ENCODE peak calls at places on chromosomes 1 and 21, in six cellular contexts. One of them, this sample, is unnamed.

GRCh38 chr1:24695202-24695974 is 49.9 kb upstream of the CLIC4 start:
- DNase-seq in K562: peak
- DNase-seq in H1: no peak
- DNase-seq in prostate gland: no peak
- DNase-seq in stomach: no peak
- DNase-seq in adrenal gland: peak
- DNase-seq in this sample: no peak

GRCh38 chr21:27532081-27532480 is 565.2 kb upstream of the ADAMTS5 start:
- DNase-seq in K562: no peak
- DNase-seq in H1: no peak
- DNase-seq in prostate gland: no peak
- DNase-seq in stomach: no peak
- DNase-seq in adrenal gland: no peak
- DNase-seq in this sample: peak

GRCh38 chr1:161082996-161083742 is 6.2 kb downstream of the NECTIN4 start:
- DNase-seq in K562: peak
- DNase-seq in H1: no peak
- DNase-seq in prostate gland: peak
- DNase-seq in stomach: peak
- DNase-seq in adrenal gland: peak
- DNase-seq in this sample: peak

GRCh38 chr1:167648978-167649752 is 19.1 kb downstream of the RCSD1 start:
- DNase-seq in K562: no peak
- DNase-seq in H1: no peak
- DNase-seq in prostate gland: no peak
- DNase-seq in stomach: no peak
- DNase-seq in adrenal gland: no peak
- DNase-seq in this sample: no peak

GRCh38 chr1:111789666-111790316 is 34.1 kb downstream of the DDX20 start:
- DNase-seq in K562: no peak
- DNase-seq in H1: no peak
- DNase-seq in prostate gland: no peak
- DNase-seq in stomach: no peak
- DNase-seq in adrenal gland: no peak
- DNase-seq in this sample: no peak

GRCh38 chr1:211331011-211331709 is 4.5 kb downstream of the TRAF5 start:
- DNase-seq in K562: no peak
- DNase-seq in H1: no peak
- DNase-seq in prostate gland: no peak
- DNase-seq in stomach: no peak
- DNase-seq in adrenal gland: no peak
- DNase-seq in this sample: no peak

GRCh38 chr1:72635719-72636118 is 353.4 kb upstream of the NEGR1 start:
- DNase-seq in K562: no peak
- DNase-seq in H1: no peak
- DNase-seq in prostate gland: no peak
- DNase-seq in stomach: no peak
- DNase-seq in adrenal gland: no peak
- DNase-seq in this sample: no peak

GRCh38 chr1:40736085-40736531 is 44.6 kb downstream of the NFYC start:
- DNase-seq in K562: no peak
- DNase-seq in H1: no peak
- DNase-seq in prostate gland: no peak
- DNase-seq in stomach: no peak
- DNase-seq in adrenal gland: no peak
- DNase-seq in this sample: no peak

GRCh38 chr1:194300340-194300739 is 1113.9 kb upstream of the B3GALT2 start:
- DNase-seq in K562: no peak
- DNase-seq in H1: no peak
- DNase-seq in prostate gland: no peak
- DNase-seq in stomach: no peak
- DNase-seq in adrenal gland: no peak
- DNase-seq in this sample: no peak

GRCh38 chr1:183942933-183943693 is 94.4 kb downstream of the COLGALT2 start:
- DNase-seq in K562: peak
- DNase-seq in H1: no peak
- DNase-seq in prostate gland: no peak
- DNase-seq in stomach: no peak
- DNase-seq in adrenal gland: no peak
- DNase-seq in this sample: no peak

GRCh38 chr1:173596097-173596825 is 6.6 kb downstream of the SLC9C2 start:
- DNase-seq in K562: no peak
- DNase-seq in H1: no peak
- DNase-seq in prostate gland: no peak
- DNase-seq in stomach: no peak
- DNase-seq in adrenal gland: no peak
- DNase-seq in this sample: no peak

DNA sequence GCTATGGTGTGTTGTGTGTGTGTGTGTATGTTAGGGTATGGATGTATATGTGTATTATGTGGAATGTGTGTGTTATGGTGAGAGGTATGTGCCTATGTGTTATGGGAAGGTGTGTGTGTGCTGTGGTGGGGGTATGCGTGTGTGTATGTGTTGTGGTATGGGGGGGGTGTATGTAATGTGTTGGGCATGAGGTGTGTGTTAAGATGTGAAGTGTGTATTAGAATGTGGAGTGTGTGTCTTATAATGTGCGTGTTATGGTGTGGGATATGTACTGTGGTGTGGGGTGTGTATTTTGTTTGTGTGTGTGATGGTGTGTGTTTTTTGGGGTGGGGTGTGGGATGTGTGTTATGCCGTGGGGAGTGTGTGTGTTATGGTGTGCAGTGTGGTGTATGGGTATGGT is 242.5 kb downstream of the RHOU start:
- DNase-seq in K562: no peak
- DNase-seq in H1: no peak
- DNase-seq in prostate gland: no peak
- DNase-seq in stomach: no peak
- DNase-seq in adrenal gland: no peak
- DNase-seq in this sample: no peak
- H3K27ac ChIP-seq in K562: no peak
- H3K27ac ChIP-seq in H1: no peak
- H3K27ac ChIP-seq in prostate gland: no peak
- H3K27ac ChIP-seq in stomach: no peak
- H3K27ac ChIP-seq in adrenal gland: no peak
- H3K27ac ChIP-seq in this sample: no peak

GRCh38 chr1:11979818-11980675 is at the start of gene MFN2:
- DNase-seq in K562: peak
- DNase-seq in H1: peak
- DNase-seq in prostate gland: peak
- DNase-seq in stomach: peak
- DNase-seq in adrenal gland: peak
- DNase-seq in this sample: peak
- TF ChIP-seq POLR2A in K562: peak
- TF ChIP-seq POLR2A in H1: peak
- TF ChIP-seq POLR2A in prostate gland: peak
- TF ChIP-seq POLR2A in stomach: no peak
- TF ChIP-seq POLR2A in adrenal gland: peak
- TF ChIP-seq POLR2A in this sample: peak

GRCh38 chr1:117663156-117663902 is 57.5 kb downstream of the TENT5C start:
- DNase-seq in K562: no peak
- DNase-seq in H1: no peak
- DNase-seq in prostate gland: no peak
- DNase-seq in stomach: no peak
- DNase-seq in adrenal gland: no peak
- DNase-seq in this sample: no peak
- H3K27ac ChIP-seq in K562: no peak
- H3K27ac ChIP-seq in H1: no peak
- H3K27ac ChIP-seq in prostate gland: no peak
- H3K27ac ChIP-seq in stomach: peak
- H3K27ac ChIP-seq in adrenal gland: no peak
- H3K27ac ChIP-seq in this sample: peak

GRCh38 chr1:212608956-212609700 is 567 bp downstream of the ATF3 start:
- DNase-seq in K562: peak
- DNase-seq in H1: no peak
- DNase-seq in prostate gland: peak
- DNase-seq in stomach: peak
- DNase-seq in adrenal gland: peak
- DNase-seq in this sample: peak
- TF ChIP-seq POLR2A in K562: no peak
- TF ChIP-seq POLR2A in H1: no peak
- TF ChIP-seq POLR2A in prostate gland: peak
- TF ChIP-seq POLR2A in stomach: no peak
- TF ChIP-seq POLR2A in adrenal gland: no peak
- TF ChIP-seq POLR2A in this sample: no peak

DNA sequence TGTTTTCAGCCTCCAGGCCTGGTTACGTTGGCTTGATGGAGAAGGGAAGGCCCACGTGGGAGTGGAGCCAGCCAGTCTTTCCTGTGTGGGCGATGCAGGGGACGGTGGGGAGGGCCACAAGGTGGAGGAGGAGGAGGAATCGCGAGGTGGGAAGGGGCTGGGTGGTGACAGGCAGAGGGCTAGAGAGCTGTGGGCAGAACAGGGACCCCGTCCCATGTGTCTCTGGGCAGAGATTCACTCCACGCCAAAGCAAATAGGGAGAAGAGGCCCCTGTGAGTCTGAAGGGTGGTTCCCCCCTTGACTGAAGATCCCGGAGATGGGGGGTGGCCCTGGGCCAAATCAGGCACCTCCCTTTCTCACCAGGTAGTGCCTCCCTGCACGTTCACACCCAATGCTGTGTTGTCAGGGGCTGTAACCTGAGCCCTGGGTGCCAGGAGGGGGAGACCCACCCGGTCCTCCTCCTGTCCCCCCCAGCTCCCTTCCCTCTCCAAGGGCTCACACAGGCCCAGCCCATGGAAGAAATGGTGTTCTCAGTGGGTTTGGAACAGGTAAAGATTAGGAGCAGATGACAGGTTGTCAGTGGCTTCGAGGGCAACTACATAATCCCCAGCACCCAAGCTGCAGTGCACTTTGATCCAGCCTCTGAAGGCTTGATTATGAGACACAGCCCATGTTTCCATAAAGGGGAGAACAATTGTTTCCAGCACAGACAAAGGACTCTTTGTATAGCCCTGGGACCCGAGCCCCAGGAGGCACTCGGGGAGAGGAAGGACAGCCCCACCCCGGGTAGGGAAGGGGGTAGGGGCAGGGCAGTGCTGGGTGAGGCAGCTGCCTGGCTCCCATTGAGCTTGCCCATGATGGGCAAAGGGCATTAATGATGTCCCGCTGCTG is 37.7 kb upstream of the GPR37L1 start:
- DNase-seq in K562: peak
- DNase-seq in H1: no peak
- DNase-seq in prostate gland: peak
- DNase-seq in stomach: peak
- DNase-seq in adrenal gland: no peak
- DNase-seq in this sample: peak
- H3K27ac ChIP-seq in K562: no peak
- H3K27ac ChIP-seq in H1: peak
- H3K27ac ChIP-seq in prostate gland: peak
- H3K27ac ChIP-seq in stomach: peak
- H3K27ac ChIP-seq in adrenal gland: no peak
- H3K27ac ChIP-seq in this sample: peak

GRCh38 chr1:117828206-117828605 is 101.2 kb downstream of the GDAP2 start:
- DNase-seq in K562: no peak
- DNase-seq in H1: no peak
- DNase-seq in prostate gland: no peak
- DNase-seq in stomach: no peak
- DNase-seq in adrenal gland: peak
- DNase-seq in this sample: peak
- TF ChIP-seq POLR2A in K562: no peak
- TF ChIP-seq POLR2A in H1: no peak
- TF ChIP-seq POLR2A in prostate gland: no peak
- TF ChIP-seq POLR2A in stomach: no peak
- TF ChIP-seq POLR2A in adrenal gland: no peak
- TF ChIP-seq POLR2A in this sample: no peak

DNA sequence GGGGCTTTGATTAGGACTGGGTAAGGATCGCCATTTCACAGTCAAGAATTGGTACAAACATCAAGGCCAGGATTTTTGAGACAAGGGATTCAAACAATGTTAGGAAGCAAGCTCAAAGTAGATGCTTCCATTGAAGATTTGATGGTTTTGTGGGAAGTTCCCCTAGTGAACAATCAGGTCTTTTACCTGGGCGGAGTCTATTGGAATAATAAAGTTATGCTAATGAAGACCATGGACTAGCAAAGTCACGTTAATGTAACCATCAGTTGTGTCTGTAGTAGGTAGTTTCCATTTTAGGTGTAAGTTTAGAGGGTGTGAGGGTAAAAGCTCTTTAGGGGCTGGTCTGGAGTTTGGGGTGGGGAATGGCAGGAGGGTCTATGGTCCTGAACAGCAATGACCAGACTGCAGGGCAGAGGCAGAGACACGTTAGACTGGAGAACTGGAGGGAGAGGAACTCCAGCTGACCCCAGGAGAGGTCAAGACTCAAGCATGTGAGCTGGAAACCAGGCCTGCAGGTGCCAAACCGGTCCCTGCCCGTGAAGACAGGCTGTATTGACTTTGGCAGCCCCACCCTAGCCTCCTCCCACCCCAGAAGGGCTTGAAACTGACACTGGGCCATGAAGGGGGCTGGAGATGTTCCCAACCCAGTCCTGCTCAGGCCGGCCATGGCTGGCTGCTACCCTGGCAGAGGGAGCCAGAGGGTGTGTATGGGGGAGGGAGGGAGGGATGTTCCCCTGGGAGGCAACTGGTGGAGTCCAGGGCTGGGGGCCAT is 36.0 kb upstream of the GPR37L1 start:
- DNase-seq in K562: peak
- DNase-seq in H1: no peak
- DNase-seq in prostate gland: peak
- DNase-seq in stomach: peak
- DNase-seq in adrenal gland: no peak
- DNase-seq in this sample: peak
- H3K27ac ChIP-seq in K562: no peak
- H3K27ac ChIP-seq in H1: peak
- H3K27ac ChIP-seq in prostate gland: peak
- H3K27ac ChIP-seq in stomach: peak
- H3K27ac ChIP-seq in adrenal gland: no peak
- H3K27ac ChIP-seq in this sample: peak

GRCh38 chr1:22451702-22452400 is at the start of gene ZBTB40:
- DNase-seq in K562: peak
- DNase-seq in H1: peak
- DNase-seq in prostate gland: peak
- DNase-seq in stomach: peak
- DNase-seq in adrenal gland: peak
- DNase-seq in this sample: peak
- TF ChIP-seq POLR2A in K562: peak
- TF ChIP-seq POLR2A in H1: no peak
- TF ChIP-seq POLR2A in prostate gland: peak
- TF ChIP-seq POLR2A in stomach: no peak
- TF ChIP-seq POLR2A in adrenal gland: peak
- TF ChIP-seq POLR2A in this sample: peak